ENCODE peak calls at places on chromosomes 13 and 19, in four cellular contexts. G, V, E and I are unnamed samples.

GRCh38 chr19:20968092-20968491 is 45.0 kb downstream of the ZNF85 start:
- DNase-seq in G (no peak), V (no peak), E (no peak), I (no peak)

GRCh38 chr19:17948474-17948966 is 15.7 kb downstream of the CCDC124 start:
- DNase-seq in G (no peak), V (no peak), E (no peak), I (no peak)

GRCh38 chr13:46469064-46469463 is 82.0 kb upstream of the RUBCNL start:
- DNase-seq in G (no peak), V (no peak), E (no peak), I (peak)

GRCh38 chr19:16952046-16952445 is 63.2 kb downstream of the F2RL3 start:
- DNase-seq in G (no peak), V (no peak), E (no peak), I (no peak)

GRCh38 chr19:16433986-16434385 is 37.8 kb downstream of the EPS15L1 start:
- DNase-seq in G (no peak), V (no peak), E (no peak), I (no peak)

GRCh38 chr19:588093-588742 is 1.5 kb upstream of the HCN2 start:
- DNase-seq in G (peak), V (peak), E (peak), I (peak)

GRCh38 chr19:42092350-42092749 is 16.4 kb downstream of the ZNF574 start:
- DNase-seq in G (no peak), V (no peak), E (peak), I (peak)

GRCh38 chr13:81639984-81640582 is 1299.2 kb upstream of the SPRY2 start:
- DNase-seq in G (no peak), V (no peak), E (peak), I (no peak)

GRCh38 chr19:16024266-16025107 is 51.8 kb upstream of the TPM4 start:
- DNase-seq in G (no peak), V (peak), E (no peak), I (no peak)

GRCh38 chr19:43028866-43029265 is 2.6 kb upstream of the PSG11 start:
- DNase-seq in G (no peak), V (peak), E (no peak), I (no peak)

GRCh38 chr19:52748336-52748950 is 13.6 kb upstream of the ZNF611 start:
- DNase-seq in G (no peak), V (peak), E (no peak), I (peak)

GRCh38 chr19:917323-918151 is at the start of gene KISS1R:
- DNase-seq in G (no peak), V (peak), E (no peak), I (peak)

GRCh38 chr13:78030351-78030750 is 111.7 kb upstream of the EDNRB start:
- DNase-seq in G (no peak), V (no peak), E (no peak), I (no peak)